ENCODE peak calls at places on chromosomes 12 and 14, in six cellular contexts. X is stimulated activated naive CD4-positive, alpha-beta T cell; R is stimulated activated CD4-positive, alpha-beta T cell treated with anti-CD3 and anti-CD28 coated beads, Interleukin-12 subunit alpha, Interleukin-12 subunit beta, amount 100 ng/mL, for 24 hours; P is AG09309; D is stimulated activated CD8-positive, alpha-beta memory T cell treated with anti-CD3 and anti-CD28 coated beads, Interleukin-15, amount 100 ng/mL, for 4 hours; L is tibial nerve. H is an unnamed sample.

GRCh38 chr12:27822076-27822712 is 42.2 kb upstream of the MANSC4 start:
- DNase-seq in L (no peak), X (no peak), R (peak), P (peak), D (peak), H (peak)

GRCh38 chr12:21934173-21934572 is 7.1 kb downstream of the ABCC9 start:
- DNase-seq in L (no peak), R (no peak), X (no peak), D (no peak), P (no peak), H (peak)

GRCh38 chr12:3256103-3256551 is 178.9 kb downstream of the TSPAN9 start:
- DNase-seq in P (no peak), X (no peak), D (no peak), L (no peak), R (no peak), H (no peak)

GRCh38 chr14:97523936-97524335 is 726.8 kb downstream of the VRK1 start:
- DNase-seq in X (no peak), L (no peak), R (no peak), P (no peak), D (no peak), H (no peak)

GRCh38 chr14:85934123-85934885 is 404.4 kb downstream of the FLRT2 start:
- DNase-seq in R (peak), L (no peak), D (peak), X (peak), P (no peak), H (peak)

GRCh38 chr14:89236846-89237245 is 180.2 kb downstream of the FOXN3 start:
- DNase-seq in D (no peak), L (no peak), P (no peak), X (no peak), R (no peak), H (no peak)

GRCh38 chr14:103207038-103207403 is 83.8 kb downstream of the TNFAIP2 start:
- DNase-seq in D (no peak), R (no peak), P (peak), X (no peak), L (peak), H (peak)

GRCh38 chr14:68539839-68540238 is 253.0 kb downstream of the ZFP36L1 start:
- DNase-seq in L (no peak), P (no peak), X (no peak), R (no peak), D (no peak), H (no peak)

GRCh38 chr12:115963030-115963480 is 314.4 kb downstream of the MED13L start:
- DNase-seq in L (no peak), R (no peak), D (no peak), X (no peak), P (peak), H (peak)

GRCh38 chr12:121423682-121424631 is 24.0 kb downstream of the RNF34 start:
- DNase-seq in P (no peak), L (no peak), D (no peak), X (no peak), R (no peak), H (no peak)

GRCh38 chr14:99119554-99119953 is 152.4 kb downstream of the BCL11B start:
- DNase-seq in X (no peak), R (no peak), P (no peak), L (no peak), D (no peak), H (no peak)

GRCh38 chr12:69623970-69624369 is 13.3 kb upstream of the LRRC10 start:
- DNase-seq in X (no peak), L (no peak), D (no peak), R (no peak), P (no peak), H (no peak)

GRCh38 chr12:57010627-57011224 is 4.4 kb upstream of the ZBTB39 start:
- DNase-seq in L (no peak), X (no peak), P (no peak), D (no peak), R (no peak), H (no peak)

GRCh38 chr14:95994593-95994928 is 44.6 kb upstream of the C14orf132 start:
- DNase-seq in D (no peak), X (no peak), P (no peak), R (no peak), L (no peak), H (no peak)

GRCh38 chr12:40107803-40108620 is 2.1 kb upstream of the SLC2A13 start:
- DNase-seq in D (no peak), P (no peak), L (no peak), X (no peak), R (peak), H (no peak)

GRCh38 chr12:80937391-80938238 is at the start of gene LIN7A:
- DNase-seq in X (no peak), P (no peak), L (no peak), D (no peak), R (no peak), H (no peak)

GRCh38 chr12:110743571-110744093 is 941 bp upstream of the PPP1CC start:
- DNase-seq in R (no peak), P (no peak), X (no peak), L (peak), D (no peak), H (no peak)

GRCh38 chr12:63897931-63898330 is 53.4 kb downstream of the SRGAP1 start:
- DNase-seq in X (no peak), D (no peak), R (no peak), L (no peak), P (no peak), H (no peak)

GRCh38 chr14:69612014-69612758 is 790 bp downstream of the SUSD6 start:
- DNase-seq in D (no peak), L (no peak), P (no peak), X (peak), R (no peak), H (no peak)

GRCh38 chr12:93943766-93944165 is 204.6 kb upstream of the PLXNC1 start:
- DNase-seq in L (no peak), R (no peak), D (no peak), P (no peak), X (no peak), H (peak)

GRCh38 chr12:113040722-113041168 is 15.8 kb upstream of the DTX1 start:
- DNase-seq in L (peak), D (no peak), R (no peak), P (peak), X (no peak), H (peak)

GRCh38 chr12:52832960-52833905 is 878 bp downstream of the KRT79 start:
- DNase-seq in D (no peak), X (no peak), P (no peak), L (no peak), R (no peak), H (no peak)

GRCh38 chr14:51491036-51491545 is 160.6 kb upstream of the FRMD6 start:
- DNase-seq in P (no peak), R (no peak), X (no peak), L (no peak), D (no peak), H (no peak)

GRCh38 chr14:69666698-69667211 is 55.4 kb downstream of the SUSD6 start:
- DNase-seq in L (no peak), D (no peak), P (no peak), X (no peak), R (no peak), H (no peak)

GRCh38 chr12:105882404-105882803 is 256.4 kb downstream of the NUAK1 start:
- DNase-seq in P (peak), D (no peak), X (no peak), L (peak), R (no peak), H (peak)

GRCh38 chr14:29039171-29039570 is 272.6 kb downstream of the FOXG1 start:
- DNase-seq in L (no peak), R (no peak), X (no peak), D (no peak), P (no peak), H (no peak)

GRCh38 chr12:28424965-28425364 is 234.7 kb downstream of the CCDC91 start:
- DNase-seq in D (no peak), R (no peak), X (no peak), P (no peak), L (no peak), H (peak)

GRCh38 chr12:15044461-15044860 is 71.6 kb downstream of the PDE6H start:
- DNase-seq in X (no peak), L (no peak), P (no peak), R (no peak), D (no peak), H (peak)

GRCh38 chr12:15556411-15556810 is 232.8 kb downstream of the EPS8 start:
- DNase-seq in X (no peak), L (no peak), R (no peak), D (no peak), P (no peak), H (no peak)